ENCODE peak calls at places on chromosomes 4 and X, in four cellular contexts. One of them, this sample, is unnamed.

GRCh38 chr4:163493643-163494359 is 689 bp upstream of the TMA16 start:
- DNase-seq in astrocyte of the spinal cord: no peak
- DNase-seq in progenitor cell of endocrine pancreas: no peak
- DNase-seq in coronary artery: no peak
- DNase-seq in this sample: no peak

GRCh38 chr4:173169178-173169427 is 492 bp downstream of the GALNT7 start:
- DNase-seq in progenitor cell of endocrine pancreas: no peak
- DNase-seq in coronary artery: peak
- DNase-seq in astrocyte of the spinal cord: no peak
- DNase-seq in this sample: no peak

GRCh38 chr4:165839615-165840333 is 33.3 kb upstream of the TLL1 start:
- DNase-seq in coronary artery: no peak
- DNase-seq in astrocyte of the spinal cord: no peak
- DNase-seq in progenitor cell of endocrine pancreas: no peak
- DNase-seq in this sample: no peak

GRCh38 chr4:113560579-113560978 is 201.0 kb downstream of the CAMK2D start:
- DNase-seq in astrocyte of the spinal cord: no peak
- DNase-seq in progenitor cell of endocrine pancreas: no peak
- DNase-seq in coronary artery: no peak
- DNase-seq in this sample: peak

GRCh38 chr4:785332-786073 is 40.4 kb downstream of the CPLX1 start:
- DNase-seq in astrocyte of the spinal cord: no peak
- DNase-seq in coronary artery: no peak
- DNase-seq in progenitor cell of endocrine pancreas: no peak
- DNase-seq in this sample: no peak

GRCh38 chrX:113429011-113429410 is 588.4 kb upstream of the AMOT start:
- DNase-seq in astrocyte of the spinal cord: no peak
- DNase-seq in coronary artery: no peak
- DNase-seq in progenitor cell of endocrine pancreas: no peak
- DNase-seq in this sample: no peak

GRCh38 chrX:119292445-119292844 is 56.4 kb downstream of the PGRMC1 start:
- DNase-seq in coronary artery: no peak
- DNase-seq in progenitor cell of endocrine pancreas: no peak
- DNase-seq in astrocyte of the spinal cord: no peak
- DNase-seq in this sample: no peak

GRCh38 chr4:73053076-73053475 is 16.4 kb downstream of the COX18 start:
- DNase-seq in coronary artery: no peak
- DNase-seq in astrocyte of the spinal cord: peak
- DNase-seq in progenitor cell of endocrine pancreas: no peak
- DNase-seq in this sample: peak

GRCh38 chrX:27660878-27661277 is 70.7 kb downstream of the DCAF8L2 start:
- DNase-seq in progenitor cell of endocrine pancreas: no peak
- DNase-seq in coronary artery: no peak
- DNase-seq in astrocyte of the spinal cord: no peak
- DNase-seq in this sample: no peak

GRCh38 chrX:1386338-1387127 is 5.4 kb downstream of the SLC25A6 start:
- DNase-seq in progenitor cell of endocrine pancreas: no peak
- DNase-seq in coronary artery: no peak
- DNase-seq in astrocyte of the spinal cord: no peak
- DNase-seq in this sample: no peak

GRCh38 chrX:67346667-67347066 is 197.2 kb upstream of the AR start:
- DNase-seq in astrocyte of the spinal cord: no peak
- DNase-seq in progenitor cell of endocrine pancreas: no peak
- DNase-seq in coronary artery: no peak
- DNase-seq in this sample: no peak

GRCh38 chr4:97457253-97457652 is 686.0 kb downstream of the STPG2 start:
- DNase-seq in progenitor cell of endocrine pancreas: no peak
- DNase-seq in coronary artery: no peak
- DNase-seq in astrocyte of the spinal cord: no peak
- DNase-seq in this sample: no peak

GRCh38 chr4:165592386-165592785 is 213.6 kb downstream of the CPE start:
- DNase-seq in progenitor cell of endocrine pancreas: no peak
- DNase-seq in coronary artery: no peak
- DNase-seq in astrocyte of the spinal cord: peak
- DNase-seq in this sample: peak

GRCh38 chrX:43971966-43972961 is 926 bp downstream of the NDP start:
- DNase-seq in progenitor cell of endocrine pancreas: no peak
- DNase-seq in astrocyte of the spinal cord: peak
- DNase-seq in coronary artery: no peak
- DNase-seq in this sample: peak

GRCh38 chr4:184385705-184386141 is 88.6 kb downstream of the IRF2 start:
- DNase-seq in progenitor cell of endocrine pancreas: no peak
- DNase-seq in coronary artery: no peak
- DNase-seq in astrocyte of the spinal cord: no peak
- DNase-seq in this sample: no peak

GRCh38 chr4:161585011-161585410 is 578.8 kb downstream of the FSTL5 start:
- DNase-seq in coronary artery: no peak
- DNase-seq in progenitor cell of endocrine pancreas: no peak
- DNase-seq in astrocyte of the spinal cord: no peak
- DNase-seq in this sample: no peak

GRCh38 chr4:7390906-7391636 is 43.7 kb downstream of the PSAPL1 start:
- DNase-seq in progenitor cell of endocrine pancreas: no peak
- DNase-seq in astrocyte of the spinal cord: no peak
- DNase-seq in coronary artery: peak
- DNase-seq in this sample: no peak

GRCh38 chr4:186644737-186645261 is 78.9 kb downstream of the FAT1 start:
- DNase-seq in astrocyte of the spinal cord: peak
- DNase-seq in progenitor cell of endocrine pancreas: no peak
- DNase-seq in coronary artery: no peak
- DNase-seq in this sample: peak

GRCh38 chrX:44935172-44935571 is 62.2 kb downstream of the KDM6A start:
- DNase-seq in progenitor cell of endocrine pancreas: no peak
- DNase-seq in astrocyte of the spinal cord: no peak
- DNase-seq in coronary artery: no peak
- DNase-seq in this sample: no peak

GRCh38 chrX:153444333-153445011 is 1.4 kb downstream of the TREX2 start:
- DNase-seq in coronary artery: no peak
- DNase-seq in astrocyte of the spinal cord: no peak
- DNase-seq in progenitor cell of endocrine pancreas: no peak
- DNase-seq in this sample: no peak

GRCh38 chr4:73709461-73710033 is 30.8 kb upstream of the CXCL8 start:
- DNase-seq in astrocyte of the spinal cord: no peak
- DNase-seq in progenitor cell of endocrine pancreas: no peak
- DNase-seq in coronary artery: no peak
- DNase-seq in this sample: no peak

GRCh38 chr4:151233600-151233999 is 43.4 kb upstream of the PRSS48 start:
- DNase-seq in coronary artery: no peak
- DNase-seq in astrocyte of the spinal cord: no peak
- DNase-seq in progenitor cell of endocrine pancreas: no peak
- DNase-seq in this sample: no peak

GRCh38 chr4:151236036-151236435 is 40.9 kb upstream of the PRSS48 start:
- DNase-seq in astrocyte of the spinal cord: no peak
- DNase-seq in coronary artery: no peak
- DNase-seq in progenitor cell of endocrine pancreas: no peak
- DNase-seq in this sample: no peak

GRCh38 chr4:151239608-151240007 is 37.4 kb upstream of the PRSS48 start:
- DNase-seq in progenitor cell of endocrine pancreas: no peak
- DNase-seq in astrocyte of the spinal cord: no peak
- DNase-seq in coronary artery: no peak
- DNase-seq in this sample: no peak

GRCh38 chr4:151242305-151242704 is 34.7 kb upstream of the PRSS48 start:
- DNase-seq in astrocyte of the spinal cord: no peak
- DNase-seq in progenitor cell of endocrine pancreas: no peak
- DNase-seq in coronary artery: no peak
- DNase-seq in this sample: no peak

GRCh38 chr4:151238477-151238876 is 38.5 kb upstream of the PRSS48 start:
- DNase-seq in coronary artery: no peak
- DNase-seq in progenitor cell of endocrine pancreas: no peak
- DNase-seq in astrocyte of the spinal cord: peak
- DNase-seq in this sample: peak
- TF ChIP-seq CTCF in coronary artery: no peak
- TF ChIP-seq CTCF in progenitor cell of endocrine pancreas: no peak
- TF ChIP-seq CTCF in astrocyte of the spinal cord: peak
- TF ChIP-seq CTCF in this sample: peak

GRCh38 chr4:108018884-108019187 is 29.1 kb downstream of the HADH start:
- DNase-seq in coronary artery: no peak
- DNase-seq in progenitor cell of endocrine pancreas: no peak
- DNase-seq in astrocyte of the spinal cord: no peak
- DNase-seq in this sample: no peak
- TF ChIP-seq CTCF in coronary artery: peak
- TF ChIP-seq CTCF in progenitor cell of endocrine pancreas: no peak
- TF ChIP-seq CTCF in astrocyte of the spinal cord: no peak
- TF ChIP-seq CTCF in this sample: no peak

DNA sequence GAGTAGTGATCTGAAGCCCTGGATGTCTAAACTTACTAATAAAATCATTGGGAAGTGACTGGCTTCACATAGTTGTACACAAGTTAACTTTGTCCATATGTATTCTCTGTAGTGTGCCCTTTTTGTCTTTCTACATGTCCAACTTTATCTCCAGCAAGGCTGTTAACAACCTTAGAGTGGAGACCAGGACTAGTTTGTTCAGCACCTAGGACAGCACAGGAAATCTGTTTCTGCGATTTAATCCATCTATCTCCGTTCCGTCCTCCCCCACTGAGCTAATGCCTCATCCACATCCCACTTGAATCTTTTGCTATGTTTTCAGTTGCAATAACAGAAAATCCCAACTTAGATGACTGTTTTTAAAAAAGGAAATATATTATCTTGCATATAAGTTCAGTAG is 3.4 kb upstream of the ARR3 start:
- DNase-seq in coronary artery: no peak
- DNase-seq in progenitor cell of endocrine pancreas: no peak
- DNase-seq in astrocyte of the spinal cord: no peak
- DNase-seq in this sample: no peak
- TF ChIP-seq CTCF in coronary artery: no peak
- TF ChIP-seq CTCF in progenitor cell of endocrine pancreas: no peak
- TF ChIP-seq CTCF in astrocyte of the spinal cord: no peak
- TF ChIP-seq CTCF in this sample: no peak

GRCh38 chr4:41258783-41259182 is 2.1 kb downstream of the UCHL1 start:
- DNase-seq in coronary artery: no peak
- DNase-seq in progenitor cell of endocrine pancreas: no peak
- DNase-seq in astrocyte of the spinal cord: peak
- DNase-seq in this sample: peak
- TF ChIP-seq CTCF in coronary artery: no peak
- TF ChIP-seq CTCF in progenitor cell of endocrine pancreas: peak
- TF ChIP-seq CTCF in astrocyte of the spinal cord: peak
- TF ChIP-seq CTCF in this sample: peak

DNA sequence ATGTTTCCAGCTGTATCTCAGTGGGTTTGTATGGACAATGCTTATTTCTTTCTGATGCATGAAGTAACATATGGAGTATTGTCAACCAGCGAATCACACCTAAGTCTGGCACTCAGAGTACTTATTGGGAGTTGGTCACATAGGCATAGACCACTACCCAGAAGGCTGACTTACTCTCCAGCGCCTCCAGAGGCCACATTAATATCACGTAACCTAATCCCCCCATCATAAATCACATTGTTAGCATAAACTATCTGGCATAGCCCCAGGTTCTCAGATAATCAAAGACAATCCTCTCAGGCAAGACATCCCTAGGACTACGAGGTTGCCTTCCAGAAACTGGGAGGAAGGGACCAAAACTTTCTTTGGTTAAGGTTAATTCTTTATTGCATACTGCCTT is 560.5 kb upstream of the PABPC4L start:
- DNase-seq in coronary artery: no peak
- DNase-seq in astrocyte of the spinal cord: no peak
- DNase-seq in progenitor cell of endocrine pancreas: no peak
- DNase-seq in this sample: no peak
- TF ChIP-seq CTCF in coronary artery: no peak
- TF ChIP-seq CTCF in astrocyte of the spinal cord: peak
- TF ChIP-seq CTCF in progenitor cell of endocrine pancreas: no peak
- TF ChIP-seq CTCF in this sample: no peak

GRCh38 chrX:41291309-41291708 is 42.7 kb upstream of the DDX3X start:
- DNase-seq in progenitor cell of endocrine pancreas: no peak
- DNase-seq in astrocyte of the spinal cord: no peak
- DNase-seq in coronary artery: no peak
- DNase-seq in this sample: no peak

GRCh38 chrX:41293269-41293668 is 40.7 kb upstream of the DDX3X start:
- DNase-seq in progenitor cell of endocrine pancreas: no peak
- DNase-seq in astrocyte of the spinal cord: no peak
- DNase-seq in coronary artery: no peak
- DNase-seq in this sample: no peak
- TF ChIP-seq CTCF in progenitor cell of endocrine pancreas: no peak
- TF ChIP-seq CTCF in astrocyte of the spinal cord: peak
- TF ChIP-seq CTCF in coronary artery: no peak
- TF ChIP-seq CTCF in this sample: peak

GRCh38 chrX:40151211-40152172 is 53.7 kb upstream of the BCOR start:
- DNase-seq in progenitor cell of endocrine pancreas: no peak
- DNase-seq in astrocyte of the spinal cord: no peak
- DNase-seq in coronary artery: peak
- DNase-seq in this sample: no peak

GRCh38 chrX:40152173-40152705 is 54.5 kb upstream of the BCOR start:
- DNase-seq in progenitor cell of endocrine pancreas: no peak
- DNase-seq in astrocyte of the spinal cord: no peak
- DNase-seq in coronary artery: no peak
- DNase-seq in this sample: no peak

GRCh38 chrX:40149286-40150175 is 51.8 kb upstream of the BCOR start:
- DNase-seq in coronary artery: no peak
- DNase-seq in astrocyte of the spinal cord: no peak
- DNase-seq in progenitor cell of endocrine pancreas: no peak
- DNase-seq in this sample: no peak

GRCh38 chrX:40148439-40149285 is 50.9 kb upstream of the BCOR start:
- DNase-seq in astrocyte of the spinal cord: no peak
- DNase-seq in progenitor cell of endocrine pancreas: no peak
- DNase-seq in coronary artery: no peak
- DNase-seq in this sample: no peak

DNA sequence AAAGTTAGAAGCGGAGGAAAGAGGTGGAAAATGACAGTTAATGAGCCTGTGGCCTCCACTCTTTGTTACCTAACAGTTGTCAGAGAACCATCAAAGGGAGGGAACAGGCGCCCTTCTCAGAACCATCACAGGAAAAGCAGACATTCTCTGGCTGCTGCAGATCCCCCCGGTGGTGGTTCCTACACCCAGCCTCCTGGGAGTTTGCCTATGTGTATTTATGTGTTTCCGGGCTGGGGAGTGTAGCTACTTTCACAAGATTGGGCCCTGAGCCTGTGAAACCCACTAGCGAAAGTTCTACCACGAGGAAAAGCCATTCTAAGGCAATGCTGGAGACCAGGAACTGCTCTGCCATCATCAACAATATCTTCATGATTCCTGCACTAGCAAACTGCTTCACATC is 52.7 kb upstream of the BCOR start:
- DNase-seq in astrocyte of the spinal cord: no peak
- DNase-seq in progenitor cell of endocrine pancreas: no peak
- DNase-seq in coronary artery: no peak
- DNase-seq in this sample: no peak
- TF ChIP-seq CTCF in astrocyte of the spinal cord: peak
- TF ChIP-seq CTCF in progenitor cell of endocrine pancreas: no peak
- TF ChIP-seq CTCF in coronary artery: no peak
- TF ChIP-seq CTCF in this sample: peak

GRCh38 chrX:128106630-128107029 is 54.4 kb upstream of the ACTRT1 start:
- DNase-seq in astrocyte of the spinal cord: no peak
- DNase-seq in progenitor cell of endocrine pancreas: no peak
- DNase-seq in coronary artery: no peak
- DNase-seq in this sample: no peak
- TF ChIP-seq CTCF in astrocyte of the spinal cord: no peak
- TF ChIP-seq CTCF in progenitor cell of endocrine pancreas: peak
- TF ChIP-seq CTCF in coronary artery: no peak
- TF ChIP-seq CTCF in this sample: no peak

GRCh38 chr4:126790633-126791032 is 842.1 kb upstream of the INTU start:
- DNase-seq in astrocyte of the spinal cord: no peak
- DNase-seq in coronary artery: no peak
- DNase-seq in progenitor cell of endocrine pancreas: no peak
- DNase-seq in this sample: peak
- TF ChIP-seq CTCF in astrocyte of the spinal cord: no peak
- TF ChIP-seq CTCF in coronary artery: no peak
- TF ChIP-seq CTCF in progenitor cell of endocrine pancreas: no peak
- TF ChIP-seq CTCF in this sample: peak